ENCODE peak calls at places on chromosome 2, in nine cellular contexts. W is fibroblast of pulmonary artery; E is CD8-positive, alpha-beta T cell; X is MM.1S; U is PC-9; S is esophagus squamous epithelium; L is astrocyte of the spinal cord; T is GM20000; K is fibroblast of the aortic adventitia. N is an unnamed sample.

GRCh38 chr2:42562474-42563144 is 5.8 kb upstream of the MTA3 start:
- DNase-seq in W (no peak), E (no peak), X (no peak), U (peak; percentile 99), S (no peak), L (no peak), T (no peak), K (no peak), N (no peak)

GRCh38 chr2:52017836-52018235 is 985.9 kb upstream of the NRXN1 start:
- DNase-seq in W (no peak), E (no peak), X (no peak), U (no peak), S (no peak), L (no peak), T (no peak), K (no peak), N (no peak)

GRCh38 chr2:217943379-217944321 is 59.1 kb downstream of the TNS1 start:
- DNase-seq in W (peak; percentile 69), E (no peak), X (no peak), U (peak; percentile 37), S (no peak), L (peak; percentile 48), T (no peak), K (peak; percentile 45), N (no peak)

GRCh38 chr2:54871457-54872103 is 148.1 kb downstream of the EML6 start:
- DNase-seq in W (no peak), E (no peak), X (no peak), U (peak; percentile 35), S (no peak), L (peak; percentile 48), T (no peak), K (no peak), N (no peak)

GRCh38 chr2:198324071-198324470 is 519.7 kb downstream of the PLCL1 start:
- DNase-seq in W (no peak), E (no peak), X (no peak), U (no peak), S (no peak), L (no peak), T (no peak), K (no peak), N (no peak)

GRCh38 chr2:163800889-163801498 is 65.2 kb upstream of the FIGN start:
- DNase-seq in W (peak; percentile 25), E (no peak), X (no peak), U (no peak), S (no peak), L (peak; percentile 66), T (no peak), K (peak; percentile 15), N (no peak)

GRCh38 chr2:72141032-72141645 is 6.5 kb downstream of the CYP26B1 start:
- DNase-seq in W (no peak), E (no peak), X (no peak), U (no peak), S (no peak), L (no peak), T (no peak), K (no peak), N (no peak)

GRCh38 chr2:202870431-202871160 is 970 bp downstream of the ICA1L start:
- DNase-seq in W (peak; percentile 53), E (peak; percentile 67), X (peak; percentile 80), U (peak; percentile 68), S (no peak), L (peak; percentile 53), T (peak; percentile 83), K (peak; percentile 32), N (peak; percentile 53)

GRCh38 chr2:148231858-148232257 is 211.0 kb downstream of the MBD5 start:
- DNase-seq in W (no peak), E (no peak), X (no peak), U (no peak), S (no peak), L (no peak), T (no peak), K (no peak), N (no peak)

GRCh38 chr2:72893594-72894319 is 6.5 kb downstream of the SPR start:
- DNase-seq in W (peak; percentile 77), E (peak; percentile 33), X (peak; percentile 62), U (peak; percentile 55), S (no peak), L (peak; percentile 66), T (peak; percentile 75), K (peak; percentile 65), N (no peak)

GRCh38 chr2:138630164-138630563 is 128.6 kb downstream of the SPOPL start:
- DNase-seq in W (no peak), E (no peak), X (no peak), U (no peak), S (no peak), L (no peak), T (no peak), K (no peak), N (no peak)

GRCh38 chr2:100291152-100291970 is 30.9 kb downstream of the LONRF2 start:
- DNase-seq in W (peak; percentile 99), E (peak; percentile 60), X (no peak), U (peak; percentile 69), S (no peak), L (peak; percentile 97), T (no peak), K (peak; percentile 98), N (no peak)

GRCh38 chr2:122307772-122308171 is 552.3 kb downstream of the TSN start:
- DNase-seq in W (no peak), E (no peak), X (no peak), U (peak; percentile 40), S (no peak), L (no peak), T (no peak), K (no peak), N (no peak)

GRCh38 chr2:86700705-86701104 is 19.4 kb upstream of the RMND5A start:
- DNase-seq in W (no peak), E (no peak), X (no peak), U (no peak), S (no peak), L (no peak), T (no peak), K (peak; percentile 32), N (no peak)

GRCh38 chr2:205073433-205074020 is 528.3 kb downstream of the PARD3B start:
- DNase-seq in W (no peak), E (no peak), X (no peak), U (no peak), S (no peak), L (no peak), T (no peak), K (no peak), N (no peak)

GRCh38 chr2:241795021-241795999 is 13.7 kb upstream of the NEU4 start:
- DNase-seq in W (no peak), E (peak; percentile 7), X (no peak), U (no peak), S (no peak), L (no peak), T (no peak), K (no peak), N (no peak)

DNA sequence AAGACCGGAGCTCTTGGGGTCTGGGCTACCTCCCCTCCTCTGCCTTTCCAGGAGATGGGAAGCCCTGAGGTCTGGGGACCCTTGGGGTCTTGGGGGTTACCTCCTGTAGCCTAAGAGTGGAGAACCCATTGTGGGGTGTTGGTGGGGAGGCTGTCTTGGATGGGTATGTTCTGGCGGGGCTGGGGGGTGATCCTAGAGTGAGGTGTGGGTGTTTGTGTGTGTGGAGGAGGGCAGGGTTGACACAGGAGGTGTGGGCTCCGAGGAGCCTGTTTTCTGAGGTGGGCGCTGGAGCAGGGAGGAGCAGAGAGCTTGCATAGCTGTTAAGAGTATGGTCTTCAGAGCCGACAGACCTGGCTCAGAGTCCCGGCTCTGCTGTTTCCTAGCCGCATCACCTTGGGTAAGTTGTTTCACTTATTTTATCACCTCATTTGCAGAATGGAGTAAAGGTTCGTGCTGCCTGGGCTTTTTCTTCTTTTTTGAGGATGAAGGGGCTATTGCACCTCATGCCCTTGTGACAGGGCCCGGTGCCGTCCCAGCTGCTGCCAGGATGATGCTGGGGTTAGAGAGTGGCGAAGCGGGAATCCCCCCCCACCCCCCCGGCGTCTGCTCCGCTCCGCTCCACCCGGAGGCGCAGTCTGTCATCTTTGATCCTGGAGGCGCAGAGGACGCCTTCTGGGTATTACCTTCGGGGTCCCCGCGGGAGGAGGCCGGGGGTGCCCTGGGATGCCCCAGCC is 17.2 kb downstream of the TET3 start:
- DNase-seq in W (no peak), E (no peak), X (no peak), U (no peak), S (no peak), L (no peak), T (peak; percentile 43), K (no peak), N (no peak)
- TF ChIP-seq CTCF in W (no peak), E (no peak), X (no peak), U (no peak), S (no peak), L (no peak), T (no peak), K (no peak), N (no peak)

GRCh38 chr2:96413067-96413722 is 77.6 kb downstream of the NCAPH start:
- DNase-seq in W (peak; percentile 8), E (no peak), X (no peak), U (no peak), S (no peak), L (peak; percentile 13), T (no peak), K (peak; percentile 25), N (no peak)
- TF ChIP-seq CTCF in W (no peak), E (no peak), X (no peak), U (no peak), S (no peak), L (no peak), T (no peak), K (no peak), N (no peak)

GRCh38 chr2:207142461-207142860 is 23.3 kb downstream of the KLF7 start:
- DNase-seq in W (peak; percentile 44), E (no peak), X (peak; percentile 74), U (no peak), S (no peak), L (no peak), T (peak; percentile 11), K (peak; percentile 36), N (no peak)
- TF ChIP-seq CTCF in W (no peak), E (no peak), X (peak; percentile 50), U (no peak), S (no peak), L (no peak), T (no peak), K (no peak), N (no peak)

GRCh38 chr2:47073641-47074040 is 81.5 kb downstream of the STPG4 start:
- DNase-seq in W (no peak), E (no peak), X (no peak), U (no peak), S (no peak), L (no peak), T (no peak), K (no peak), N (no peak)

GRCh38 chr2:47070920-47071824 is 83.9 kb downstream of the STPG4 start:
- DNase-seq in W (peak; percentile 95), E (peak; percentile 47), X (peak; percentile 95), U (peak; percentile 68), S (no peak), L (peak; percentile 88), T (peak; percentile 76), K (peak; percentile 90), N (no peak)

GRCh38 chr2:47072728-47073191 is 82.3 kb downstream of the STPG4 start:
- DNase-seq in W (no peak), E (no peak), X (no peak), U (no peak), S (no peak), L (no peak), T (no peak), K (no peak), N (peak; percentile 54)

GRCh38 chr2:47073217-47073616 is 81.9 kb downstream of the STPG4 start:
- DNase-seq in W (no peak), E (no peak), X (no peak), U (no peak), S (no peak), L (no peak), T (no peak), K (no peak), N (no peak)

GRCh38 chr2:47072018-47072691 is 83.0 kb downstream of the STPG4 start:
- DNase-seq in W (peak; percentile 99), E (no peak), X (no peak), U (no peak), S (no peak), L (peak; percentile 91), T (no peak), K (peak; percentile 97), N (no peak)
- TF ChIP-seq CTCF in W (peak; percentile 24), E (no peak), X (no peak), U (no peak), S (peak; percentile 4), L (peak; percentile 22), T (no peak), K (peak; percentile 63), N (no peak)

N was measured in activated B cell treated with CpG ODN at 0.5 μM for 24 hours.